ENCODE peak calls at places on chromosomes 7 and 10, in five cellular contexts. U, J, K, E and P are unnamed samples. For H3K9me3, the result is how much of the 10 kb centered on the place peaks cover.

GRCh38 chr10:4034907-4035581 is 250.0 kb upstream of the KLF6 start:
- DNase-seq in U (no peak), J (no peak), K (peak), E (no peak), P (no peak)

GRCh38 chr10:35040761-35041501 is 49.2 kb downstream of the CUL2 start:
- DNase-seq in U (no peak), J (no peak), K (no peak), E (no peak), P (no peak)

GRCh38 chr7:38451840-38452239 is 178.4 kb upstream of the TARP start:
- DNase-seq in U (peak), J (no peak), K (no peak), E (no peak), P (no peak)

GRCh38 chr7:43117842-43118241 is 5.4 kb downstream of the HECW1 start:
- DNase-seq in U (no peak), J (no peak), K (no peak), E (no peak), P (no peak)

GRCh38 chr10:99234067-99234738 is 1.4 kb downstream of the HPSE2 start:
- DNase-seq in U (peak), J (peak), K (peak), E (no peak), P (no peak)

GRCh38 chr10:75405201-75406143 is 3.9 kb upstream of the ZNF503 start:
- DNase-seq in U (peak), J (peak), K (no peak), E (no peak), P (no peak)

GRCh38 chr10:76721891-76722505 is 915.6 kb downstream of the KCNMA1 start:
- DNase-seq in U (no peak), J (no peak), K (no peak), E (no peak), P (no peak)

GRCh38 chr7:47418910-47419309 is 163.0 kb downstream of the TNS3 start:
- DNase-seq in U (no peak), J (no peak), K (peak), E (no peak), P (no peak)

GRCh38 chr10:53839437-53840039 is 961.5 kb downstream of the PCDH15 start:
- DNase-seq in U (peak), J (no peak), K (no peak), E (no peak), P (no peak)

GRCh38 chr10:86798636-86799035 is 42.2 kb downstream of the BMPR1A start:
- DNase-seq in U (no peak), J (no peak), K (no peak), E (no peak), P (no peak)

GRCh38 chr7:127107601-127108007 is 145.1 kb downstream of the GRM8 start:
- DNase-seq in U (peak), J (peak), K (no peak), E (no peak), P (peak)

GRCh38 chr10:17453377-17454091 is 861 bp downstream of the ST8SIA6 start:
- DNase-seq in U (peak), J (peak), K (peak), E (peak), P (peak)

GRCh38 chr7:116616555-116617059 is 55.4 kb upstream of the MET start:
- DNase-seq in U (no peak), J (no peak), K (no peak), E (no peak), P (no peak)

GRCh38 chr10:90925078-90926029 is 4.5 kb upstream of the ANKRD1 start:
- DNase-seq in U (no peak), J (no peak), K (no peak), E (no peak), P (no peak)

GRCh38 chr7:24477807-24478655 is 95.2 kb upstream of the PALS2 start:
- DNase-seq in U (peak), J (no peak), K (no peak), E (no peak), P (no peak)

DNA sequence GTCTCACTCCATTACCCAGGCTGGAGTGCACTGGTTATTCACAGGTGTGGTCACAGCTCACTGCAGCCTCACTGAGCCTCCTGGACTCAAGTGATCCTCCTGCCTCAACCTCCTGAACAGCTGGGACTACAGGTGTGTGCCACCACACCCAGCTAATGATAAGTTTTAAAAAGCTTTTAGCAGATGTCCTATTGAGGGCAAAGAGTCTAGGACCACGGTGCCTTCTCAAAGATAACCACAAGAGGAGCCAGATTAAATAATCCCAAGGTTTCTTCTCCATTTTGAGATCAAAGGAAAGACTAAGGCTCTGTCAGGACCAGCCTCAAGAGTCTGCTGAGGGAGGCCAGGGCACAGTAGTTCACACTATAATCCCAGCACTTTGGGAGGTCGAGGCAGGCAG is 4.7 kb downstream of the ATP5MF start:
- DNase-seq in U (no peak), J (no peak), K (no peak), E (no peak), P (no peak)
- H3K9me3 ChIP-seq in U (under half), J (under half), K (under half), E (under half), P (under half)

GRCh38 chr10:123459371-123460224 is 206.6 kb upstream of the GPR26 start:
- DNase-seq in U (no peak), J (no peak), K (no peak), E (no peak), P (no peak)
- H3K9me3 ChIP-seq in U (under half), J (under half), K (under half), E (under half), P (under half)

GRCh38 chr7:2970307-2970664 is 73.4 kb downstream of the CARD11 start:
- DNase-seq in U (no peak), J (no peak), K (no peak), E (no peak), P (no peak)
- H3K9me3 ChIP-seq in U (under half), J (under half), K (under half), E (under half), P (under half)

GRCh38 chr7:57821438-57822382 is 371.7 kb downstream of the ZNF716 start:
- DNase-seq in U (no peak), J (no peak), K (no peak), E (no peak), P (no peak)
- H3K9me3 ChIP-seq in U (under half), J (under half), K (under half), E (under half), P (under half)

GRCh38 chr10:131474426-131474825 is 162.9 kb upstream of the TCERG1L start:
- DNase-seq in U (no peak), J (no peak), K (no peak), E (no peak), P (no peak)

GRCh38 chr10:131477457-131478205 is 166.1 kb upstream of the TCERG1L start:
- DNase-seq in U (no peak), J (no peak), K (no peak), E (no peak), P (no peak)

GRCh38 chr10:131475043-131475442 is 163.5 kb upstream of the TCERG1L start:
- DNase-seq in U (no peak), J (no peak), K (no peak), E (no peak), P (no peak)

GRCh38 chr10:131475803-131476202 is 164.3 kb upstream of the TCERG1L start:
- DNase-seq in U (no peak), J (no peak), K (no peak), E (no peak), P (no peak)

GRCh38 chr10:131478398-131478989 is 167.0 kb upstream of the TCERG1L start:
- DNase-seq in U (no peak), J (no peak), K (no peak), E (no peak), P (no peak)
- H3K9me3 ChIP-seq in U (under half), J (under half), K (under half), E (under half), P (under half)